ENCODE peak calls at places on chromosomes 7 and 10, in nine cellular contexts. N is choroid plexus epithelial cell, U is GM12865, K is BJ, G is mesothelial cell of epicardium, E is GM20000, M is suprapubic skin, O is cardiac fibroblast, H is glutamatergic neuron. D is an unnamed sample.

GRCh38 chr7:100434297-100435144 is 1.8 kb downstream of the PPP1R35 start:
- DNase-seq in U (no peak), N (no peak), H (no peak), O (no peak), E (no peak), M (no peak), G (no peak), K (no peak), D (no peak)

GRCh38 chr7:44172352-44172751 is 16.9 kb downstream of the GCK start:
- DNase-seq in K (no peak), U (no peak), E (no peak), G (no peak), N (no peak), O (no peak), M (peak), H (no peak), D (no peak)

GRCh38 chr7:87999261-87999660 is 65.2 kb downstream of the ADAM22 start:
- DNase-seq in K (no peak), N (no peak), G (no peak), H (no peak), O (no peak), U (no peak), E (no peak), M (no peak), D (no peak)

GRCh38 chr10:1280436-1281401 is 224.5 kb downstream of the WDR37 start:
- DNase-seq in E (no peak), H (no peak), U (no peak), K (no peak), G (no peak), N (no peak), M (no peak), O (no peak), D (no peak)

GRCh38 chr10:56319386-56319785 is 41.7 kb downstream of the ZWINT start:
- DNase-seq in E (peak), H (no peak), N (peak), U (peak), G (no peak), K (no peak), M (no peak), O (peak), D (no peak)

GRCh38 chr10:63703113-63703670 is 182.0 kb downstream of the REEP3 start:
- DNase-seq in H (no peak), K (no peak), O (peak), N (peak), U (peak), E (no peak), G (no peak), M (no peak), D (peak)

GRCh38 chr7:1244701-1245526 is 12.2 kb downstream of the UNCX start:
- DNase-seq in G (no peak), U (no peak), N (no peak), K (no peak), E (no peak), M (no peak), O (no peak), H (no peak), D (no peak)

GRCh38 chr10:12050528-12050927 is 7.9 kb upstream of the UPF2 start:
- DNase-seq in U (no peak), E (no peak), M (no peak), K (no peak), N (no peak), O (no peak), G (no peak), H (no peak), D (no peak)

GRCh38 chr10:67553266-67553665 is 142.7 kb downstream of the CTNNA3 start:
- DNase-seq in U (no peak), K (no peak), G (no peak), E (no peak), O (no peak), H (no peak), M (no peak), N (no peak), D (no peak)

GRCh38 chr10:131126321-131127121 is 185.0 kb downstream of the TCERG1L start:
- DNase-seq in K (no peak), U (no peak), N (no peak), H (no peak), G (no peak), O (no peak), M (no peak), E (no peak), D (peak)

GRCh38 chr7:125504848-125505247 is 575.2 kb upstream of the POT1 start:
- DNase-seq in O (no peak), N (no peak), M (no peak), H (no peak), E (no peak), K (no peak), U (no peak), G (no peak), D (no peak)

GRCh38 chr10:5317547-5318107 is 47.1 kb upstream of the UCN3 start:
- DNase-seq in H (no peak), U (peak), O (peak), E (no peak), M (no peak), K (no peak), G (no peak), N (peak), D (peak)

GRCh38 chr10:95408931-95409873 is 118.4 kb upstream of the PDLIM1 start:
- DNase-seq in O (no peak), H (no peak), U (no peak), E (no peak), M (no peak), K (no peak), N (no peak), G (no peak), D (no peak)

GRCh38 chr7:90345548-90346319 is 782 bp upstream of the GTPBP10 start:
- DNase-seq in K (peak), G (no peak), O (peak), N (peak), U (peak), M (no peak), E (no peak), H (no peak), D (no peak)

DNA sequence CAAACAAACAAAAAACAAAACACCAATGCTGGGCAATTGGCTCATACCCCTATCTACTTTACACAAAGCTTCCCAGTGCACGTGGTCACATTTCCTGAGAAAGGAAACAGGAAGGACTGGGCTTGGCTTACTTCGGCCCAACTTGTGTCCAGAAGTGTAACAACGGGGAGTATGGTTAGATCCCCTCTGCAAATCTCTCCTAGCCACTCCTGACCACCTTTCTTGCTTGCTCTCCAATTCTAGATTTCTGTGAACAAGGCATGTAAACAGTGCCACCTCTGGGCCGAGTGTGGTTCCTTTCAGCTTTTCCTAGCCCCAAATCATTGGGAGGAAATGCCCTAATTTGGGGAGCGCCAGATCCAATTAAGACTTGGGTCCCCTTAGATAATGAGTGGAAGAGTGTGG is 21.0 kb upstream of the FRAT2 start:
- DNase-seq in H (no peak), E (no peak), G (no peak), N (peak), O (peak), M (no peak), U (no peak), K (no peak), D (no peak)
- TF ChIP-seq CTCF in H (no peak), E (no peak), G (no peak), N (peak), O (peak), M (peak), U (peak), K (peak), D (peak)

GRCh38 chr7:51430480-51431086 is 114.0 kb upstream of the COBL start:
- DNase-seq in G (no peak), O (peak), E (peak), M (no peak), K (no peak), U (peak), H (peak), N (peak), D (no peak)
- TF ChIP-seq CTCF in G (peak), O (peak), E (peak), M (peak), K (peak), U (peak), H (peak), N (peak), D (peak)

DNA sequence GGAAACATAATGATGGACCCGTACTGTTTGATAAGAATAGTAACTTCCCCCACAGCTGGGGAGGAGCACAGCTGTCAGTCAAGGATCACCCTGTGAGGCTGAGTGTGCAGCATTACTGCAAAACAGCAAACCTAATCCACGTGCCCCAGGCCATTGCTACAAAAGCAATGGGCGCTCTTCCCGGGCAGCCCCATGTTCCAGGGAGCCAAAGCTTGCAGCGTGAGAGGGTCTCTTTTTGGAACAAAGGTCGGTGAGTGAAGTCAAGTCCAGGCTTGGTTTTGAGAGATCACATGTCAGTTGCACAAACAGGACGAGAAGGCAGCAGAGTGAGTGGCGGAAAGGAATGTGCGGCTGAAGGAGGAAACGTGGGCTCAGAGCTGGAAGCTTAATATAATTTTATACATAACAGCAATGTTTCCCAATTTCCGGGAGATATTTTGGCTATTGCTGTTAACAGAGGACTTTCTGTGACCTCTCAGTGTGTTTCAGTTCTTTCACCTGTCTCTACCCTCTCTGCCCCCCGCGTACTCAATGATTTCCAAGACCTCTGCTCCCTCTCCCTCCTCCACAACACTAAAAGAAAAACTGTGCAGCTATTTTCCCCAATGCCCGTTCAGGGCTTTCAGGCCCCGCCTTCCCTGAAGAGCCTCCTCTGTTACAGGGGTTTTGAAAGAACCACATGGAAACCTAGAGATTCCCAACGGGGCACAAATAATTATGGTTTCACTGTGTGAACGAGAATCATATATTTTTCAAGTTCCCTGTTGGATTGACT is 128.9 kb downstream of the MTPAP start:
- DNase-seq in O (peak), K (no peak), H (no peak), U (peak), E (peak), N (peak), M (no peak), G (no peak), D (no peak)
- TF ChIP-seq CTCF in O (no peak), K (no peak), H (no peak), U (no peak), E (no peak), N (no peak), M (no peak), G (no peak), D (no peak)

GRCh38 chr7:15750741-15751140 is 64.3 kb upstream of the MEOX2 start:
- DNase-seq in O (no peak), N (no peak), H (no peak), G (no peak), E (no peak), M (no peak), U (no peak), K (no peak), D (no peak)
- TF ChIP-seq CTCF in O (no peak), N (no peak), H (no peak), G (no peak), E (no peak), M (no peak), U (no peak), K (no peak), D (no peak)

GRCh38 chr7:99365318-99366141 is 9.0 kb upstream of the ARPC1B start:
- DNase-seq in E (peak), K (no peak), H (peak), O (peak), U (peak), M (no peak), N (no peak), G (no peak), D (peak)
- TF ChIP-seq CTCF in E (peak), K (peak), H (peak), O (peak), U (peak), M (peak), N (peak), G (peak), D (peak)